ENCODE peak calls at places on chromosome 15, in seven cellular contexts. B, X, Q, K, J, P and F are unnamed samples.

GRCh38 chr15:77440378-77440999 is 19.8 kb downstream of the HMG20A start:
- DNase-seq in P (no peak), Q (no peak), J (no peak), K (no peak), X (peak; percentile 85), B (no peak), F (no peak)

GRCh38 chr15:101194246-101195138 is 57.4 kb downstream of the CHSY1 start:
- DNase-seq in K (no peak), B (no peak), Q (no peak), J (no peak), P (no peak), X (no peak), F (no peak)

GRCh38 chr15:58738051-58738707 is 11.3 kb downstream of the ADAM10 start:
- DNase-seq in K (no peak), Q (no peak), X (peak; percentile 77), P (peak; percentile 75), B (no peak), J (no peak), F (no peak)

GRCh38 chr15:68765602-68766368 is 54.9 kb downstream of the ANP32A start:
- DNase-seq in K (no peak), X (no peak), P (no peak), J (no peak), Q (no peak), B (no peak), F (no peak)

GRCh38 chr15:99614749-99615288 is 49.0 kb downstream of the MEF2A start:
- DNase-seq in X (no peak), K (no peak), Q (no peak), B (no peak), P (peak; percentile 86), J (no peak), F (no peak)

GRCh38 chr15:67927501-67928156 is 87.8 kb upstream of the RNU6-1 start:
- DNase-seq in K (no peak), J (no peak), P (no peak), Q (no peak), X (peak; percentile 98), B (no peak), F (no peak)

GRCh38 chr15:70098461-70099166 is 897 bp upstream of the TLE3 start:
- DNase-seq in X (peak; percentile 36), J (peak; percentile 37), P (peak; percentile 60), B (peak; percentile 64), Q (no peak), K (peak; percentile 33), F (no peak)

GRCh38 chr15:34953851-34954250 is 15.7 kb downstream of the AQR start:
- DNase-seq in Q (no peak), J (no peak), K (no peak), B (no peak), X (peak; percentile 22), P (no peak), F (no peak)

GRCh38 chr15:39502616-39503195 is 78.2 kb upstream of the THBS1 start:
- DNase-seq in K (no peak), P (no peak), X (peak; percentile 24), J (no peak), B (no peak), Q (no peak), F (no peak)

GRCh38 chr15:89019436-89019835 is 68.8 kb upstream of the ABHD2 start:
- DNase-seq in B (no peak), K (no peak), P (no peak), J (no peak), X (no peak), Q (no peak), F (no peak)

GRCh38 chr15:93330862-93331544 is 242.0 kb upstream of the RGMA start:
- DNase-seq in K (no peak), B (no peak), X (no peak), J (no peak), P (no peak), Q (no peak), F (no peak)

GRCh38 chr15:70064441-70064840 is 33.3 kb downstream of the TLE3 start:
- DNase-seq in K (no peak), Q (no peak), P (no peak), B (no peak), J (no peak), X (no peak), F (no peak)

GRCh38 chr15:93566777-93567176 is 477.8 kb upstream of the RGMA start:
- DNase-seq in B (no peak), Q (no peak), K (no peak), P (peak; percentile 3), J (no peak), X (no peak), F (no peak)

GRCh38 chr15:56056626-56057025 is 63.2 kb upstream of the NEDD4 start:
- DNase-seq in Q (no peak), X (no peak), B (no peak), P (no peak), J (no peak), K (no peak), F (no peak)

GRCh38 chr15:96123630-96124187 is 206.8 kb upstream of the NR2F2 start:
- DNase-seq in P (no peak), Q (no peak), J (no peak), K (no peak), X (no peak), B (no peak), F (no peak)

GRCh38 chr15:96270581-96271172 is 59.8 kb upstream of the NR2F2 start:
- DNase-seq in X (peak; percentile 79), B (no peak), Q (no peak), K (no peak), P (peak; percentile 48), J (no peak), F (no peak)

GRCh38 chr15:60729850-60730458 is 251.0 kb upstream of the ICE2 start:
- DNase-seq in Q (peak; percentile 36), B (no peak), P (no peak), J (no peak), K (no peak), X (no peak), F (no peak)

GRCh38 chr15:58731756-58732535 is 17.6 kb downstream of the ADAM10 start:
- DNase-seq in J (no peak), X (peak; percentile 89), Q (no peak), B (no peak), P (peak; percentile 40), K (no peak), F (no peak)

GRCh38 chr15:72135719-72136118 is 17.5 kb downstream of the SENP8 start:
- DNase-seq in B (no peak), P (no peak), Q (no peak), K (no peak), J (no peak), X (peak; percentile 8), F (no peak)

GRCh38 chr15:74373056-74373650 is 5.7 kb upstream of the CYP11A1 start:
- DNase-seq in X (no peak), J (no peak), K (no peak), P (no peak), Q (no peak), B (no peak), F (no peak)

GRCh38 chr15:41884458-41884857 is 9.4 kb downstream of the SPTBN5 start:
- DNase-seq in P (no peak), K (no peak), B (no peak), J (no peak), Q (no peak), X (no peak), F (no peak)

GRCh38 chr15:83098079-83098478 is 9.4 kb upstream of the TM6SF1 start:
- DNase-seq in B (no peak), Q (no peak), P (no peak), X (no peak), J (no peak), K (no peak), F (peak; percentile 54)

GRCh38 chr15:92074646-92075045 is 221.1 kb downstream of the SLCO3A1 start:
- DNase-seq in X (peak; percentile 12), B (no peak), Q (no peak), P (no peak), J (no peak), K (no peak), F (no peak)

GRCh38 chr15:71581406-71581930 is 228.9 kb upstream of the NR2E3 start:
- DNase-seq in B (no peak), X (no peak), J (no peak), Q (no peak), K (no peak), P (no peak), F (no peak)

GRCh38 chr15:58684036-58684700 is 65.3 kb downstream of the ADAM10 start:
- DNase-seq in J (no peak), Q (no peak), X (peak; percentile 21), B (no peak), P (no peak), K (no peak), F (no peak)

GRCh38 chr15:29568840-29569532 is 253.3 kb downstream of the TJP1 start:
- DNase-seq in Q (no peak), P (peak; percentile 7), K (no peak), J (no peak), B (peak; percentile 32), X (no peak), F (peak; percentile 21)

GRCh38 chr15:48233246-48233645 is 27.1 kb downstream of the SLC12A1 start:
- DNase-seq in Q (no peak), P (no peak), J (no peak), K (no peak), B (no peak), X (no peak), F (no peak)

GRCh38 chr15:57921371-57921770 is 144.1 kb downstream of the ALDH1A2 start:
- DNase-seq in J (no peak), Q (no peak), B (no peak), K (no peak), P (no peak), X (peak; percentile 53), F (no peak)

GRCh38 chr15:32861741-32862140 is 143.9 kb downstream of the GREM1 start:
- DNase-seq in B (peak; percentile 72), Q (no peak), J (no peak), K (no peak), X (peak; percentile 88), P (peak; percentile 59), F (peak; percentile 35)

GRCh38 chr15:70569718-70570231 is 193.6 kb downstream of the UACA start:
- DNase-seq in J (no peak), Q (no peak), X (peak; percentile 63), K (no peak), P (no peak), B (no peak), F (no peak)

GRCh38 chr15:94441782-94442181 is 210.4 kb downstream of the MCTP2 start:
- DNase-seq in J (no peak), X (no peak), K (no peak), Q (no peak), B (no peak), P (no peak), F (no peak)

GRCh38 chr15:74011610-74012009 is 17.1 kb downstream of the PML start:
- DNase-seq in B (no peak), P (no peak), X (no peak), Q (no peak), J (no peak), K (no peak), F (no peak)